ENCODE peak calls at places on chromosomes 3 and 15, in four cellular contexts. A, D, K and V are unnamed samples.

GRCh38 chr3:197031315-197032285 is 2.0 kb upstream of the MELTF start:
- DNase-seq in A (no peak), D (peak; percentile 99), K (peak; percentile 79), V (peak; percentile 99)

GRCh38 chr3:161556533-161556932 is 59.9 kb downstream of the OTOL1 start:
- DNase-seq in A (no peak), D (no peak), K (no peak), V (no peak)

GRCh38 chr15:48636511-48636910 is 9.0 kb downstream of the FBN1 start:
- DNase-seq in A (no peak), D (no peak), K (no peak), V (no peak)

GRCh38 chr3:181725830-181726229 is 14.1 kb downstream of the SOX2 start:
- DNase-seq in A (no peak), D (no peak), K (no peak), V (no peak)

GRCh38 chr3:71998995-71999673 is 214.2 kb upstream of the PROK2 start:
- DNase-seq in A (no peak), D (peak; percentile 95), K (no peak), V (peak; percentile 21)

GRCh38 chr3:18370672-18371071 is 54.5 kb downstream of the SATB1 start:
- DNase-seq in A (no peak), D (no peak), K (no peak), V (no peak)

GRCh38 chr3:36843065-36844051 is 79.0 kb upstream of the DCLK3 start:
- DNase-seq in A (peak; percentile 66), D (peak; percentile 23), K (no peak), V (peak; percentile 57)

GRCh38 chr15:30649952-30650929 is 24.3 kb downstream of the ARHGAP11B start:
- DNase-seq in A (no peak), D (no peak), K (no peak), V (peak; percentile 43)

GRCh38 chr3:50648297-50648696 is 26.4 kb upstream of the DOCK3 start:
- DNase-seq in A (no peak), D (no peak), K (no peak), V (no peak)

GRCh38 chr15:78065284-78065872 is 12.1 kb downstream of the TBC1D2B start:
- DNase-seq in A (no peak), D (peak; percentile 84), K (peak; percentile 81), V (peak; percentile 90)

GRCh38 chr15:47505712-47506542 is 211.4 kb upstream of the SEMA6D start:
- DNase-seq in A (no peak), D (no peak), K (no peak), V (peak; percentile 29)

GRCh38 chr3:156332304-156332703 is 211.9 kb downstream of the KCNAB1 start:
- DNase-seq in A (no peak), D (no peak), K (no peak), V (no peak)

GRCh38 chr3:75951941-75952340 is 166.6 kb upstream of the ZNF717 start:
- DNase-seq in A (no peak), D (no peak), K (no peak), V (no peak)

GRCh38 chr15:92614791-92615785 is 40.5 kb downstream of the FAM174B start:
- DNase-seq in A (no peak), D (no peak), K (no peak), V (no peak)

GRCh38 chr15:67002379-67002778 is 63.0 kb upstream of the SMAD3 start:
- DNase-seq in A (no peak), D (no peak), K (no peak), V (no peak)

GRCh38 chr3:126927405-126927750 is 55.5 kb upstream of the PLXNA1 start:
- DNase-seq in A (no peak), D (no peak), K (no peak), V (no peak)

GRCh38 chr3:196499807-196500524 is 3.6 kb downstream of the RNF168 start:
- DNase-seq in A (peak; percentile 32), D (no peak), K (no peak), V (no peak)

GRCh38 chr3:66803206-66803605 is 194.9 kb upstream of the KBTBD8 start:
- DNase-seq in A (no peak), D (no peak), K (no peak), V (no peak)

GRCh38 chr3:42795621-42796181 is 8.6 kb downstream of the HIGD1A start:
- DNase-seq in A (no peak), D (no peak), K (no peak), V (no peak)

GRCh38 chr3:157248590-157249425 is 88.9 kb upstream of the CCNL1 start:
- DNase-seq in A (no peak), D (peak; percentile 82), K (no peak), V (peak; percentile 68)

GRCh38 chr3:155870945-155871745 is 695 bp downstream of the GMPS start:
- DNase-seq in A (peak; percentile 57), D (no peak), K (peak; percentile 71), V (peak; percentile 54)